ENCODE peak calls at places on chromosomes 16 and 17, in seven cellular contexts. One of them, this sample, is unnamed.

GRCh38 chr17:12229315-12229714 is 208.6 kb downstream of the MAP2K4 start:
- DNase-seq in HepG2: no peak
- DNase-seq in K562: no peak
- DNase-seq in HCT116: no peak
- DNase-seq in GM12878: no peak
- DNase-seq in HEK293T: no peak
- DNase-seq in H1: no peak
- DNase-seq in this sample: no peak

GRCh38 chr16:89117975-89118289 is 24.3 kb downstream of the ACSF3 start:
- DNase-seq in K562: no peak
- DNase-seq in GM12878: no peak
- DNase-seq in HCT116: no peak
- DNase-seq in H1: no peak
- DNase-seq in HEK293T: no peak
- DNase-seq in HepG2: no peak
- DNase-seq in this sample: peak; percentile 8

GRCh38 chr17:64115871-64116534 is 13.9 kb downstream of the ERN1 start:
- DNase-seq in HepG2: no peak
- DNase-seq in H1: no peak
- DNase-seq in GM12878: no peak
- DNase-seq in HCT116: no peak
- DNase-seq in HEK293T: no peak
- DNase-seq in K562: no peak
- DNase-seq in this sample: no peak

GRCh38 chr16:49636608-49637007 is 219.3 kb downstream of the ZNF423 start:
- DNase-seq in H1: no peak
- DNase-seq in K562: no peak
- DNase-seq in HEK293T: no peak
- DNase-seq in HepG2: no peak
- DNase-seq in HCT116: no peak
- DNase-seq in GM12878: no peak
- DNase-seq in this sample: no peak

GRCh38 chr16:88962478-88963152 is 14.4 kb downstream of the CBFA2T3 start:
- DNase-seq in HEK293T: no peak
- DNase-seq in K562: no peak
- DNase-seq in H1: no peak
- DNase-seq in HepG2: no peak
- DNase-seq in GM12878: no peak
- DNase-seq in HCT116: no peak
- DNase-seq in this sample: no peak

GRCh38 chr17:1379930-1380313 is 20.1 kb downstream of the YWHAE start:
- DNase-seq in HepG2: no peak
- DNase-seq in H1: no peak
- DNase-seq in GM12878: peak; percentile 74
- DNase-seq in HCT116: no peak
- DNase-seq in HEK293T: no peak
- DNase-seq in K562: no peak
- DNase-seq in this sample: no peak

GRCh38 chr16:86019446-86020047 is 120.6 kb downstream of the IRF8 start:
- DNase-seq in GM12878: no peak
- DNase-seq in HCT116: no peak
- DNase-seq in HEK293T: peak; percentile 33
- DNase-seq in K562: peak; percentile 33
- DNase-seq in H1: peak; percentile 88
- DNase-seq in HepG2: no peak
- DNase-seq in this sample: peak; percentile 71

GRCh38 chr16:50972899-50973298 is 178.2 kb downstream of the SALL1 start:
- DNase-seq in HEK293T: no peak
- DNase-seq in GM12878: no peak
- DNase-seq in HepG2: no peak
- DNase-seq in HCT116: no peak
- DNase-seq in H1: no peak
- DNase-seq in K562: no peak
- DNase-seq in this sample: no peak

GRCh38 chr17:9054611-9055010 is 33.3 kb downstream of the NTN1 start:
- DNase-seq in HepG2: no peak
- DNase-seq in K562: no peak
- DNase-seq in H1: peak; percentile 74
- DNase-seq in HCT116: no peak
- DNase-seq in GM12878: no peak
- DNase-seq in HEK293T: no peak
- DNase-seq in this sample: peak; percentile 83

GRCh38 chr17:33602981-33603380 is 309.9 kb upstream of the ASIC2 start:
- DNase-seq in HepG2: no peak
- DNase-seq in GM12878: no peak
- DNase-seq in HCT116: no peak
- DNase-seq in HEK293T: no peak
- DNase-seq in H1: peak; percentile 46
- DNase-seq in K562: no peak
- DNase-seq in this sample: peak; percentile 34

GRCh38 chr17:69552986-69553667 is 138.6 kb downstream of the MAP2K6 start:
- DNase-seq in HEK293T: no peak
- DNase-seq in K562: no peak
- DNase-seq in H1: no peak
- DNase-seq in GM12878: no peak
- DNase-seq in HCT116: no peak
- DNase-seq in HepG2: no peak
- DNase-seq in this sample: no peak

GRCh38 chr17:72119963-72120877 is 600 bp upstream of the SOX9 start:
- DNase-seq in K562: no peak
- DNase-seq in HepG2: peak; percentile 79
- DNase-seq in GM12878: no peak
- DNase-seq in HEK293T: peak; percentile 66
- DNase-seq in HCT116: peak; percentile 64
- DNase-seq in H1: peak; percentile 72
- DNase-seq in this sample: peak; percentile 46

GRCh38 chr16:50252082-50252611 is 14.2 kb upstream of the ADCY7 start:
- DNase-seq in K562: no peak
- DNase-seq in HepG2: no peak
- DNase-seq in HEK293T: no peak
- DNase-seq in H1: no peak
- DNase-seq in HCT116: no peak
- DNase-seq in GM12878: no peak
- DNase-seq in this sample: no peak

GRCh38 chr16:51062039-51062438 is 89.0 kb downstream of the SALL1 start:
- DNase-seq in K562: no peak
- DNase-seq in H1: no peak
- DNase-seq in GM12878: no peak
- DNase-seq in HCT116: no peak
- DNase-seq in HepG2: peak; percentile 26
- DNase-seq in HEK293T: no peak
- DNase-seq in this sample: no peak

GRCh38 chr16:55294129-55294528 is 29.9 kb upstream of the IRX6 start:
- DNase-seq in K562: peak; percentile 12
- DNase-seq in HCT116: no peak
- DNase-seq in HEK293T: peak; percentile 11
- DNase-seq in H1: no peak
- DNase-seq in GM12878: no peak
- DNase-seq in HepG2: no peak
- DNase-seq in this sample: no peak

GRCh38 chr16:19186403-19186802 is 18.4 kb downstream of the SYT17 start:
- DNase-seq in K562: no peak
- DNase-seq in HepG2: no peak
- DNase-seq in HEK293T: no peak
- DNase-seq in HCT116: no peak
- DNase-seq in GM12878: no peak
- DNase-seq in H1: no peak
- DNase-seq in this sample: no peak
- TF ChIP-seq SP1 in K562: no peak
- TF ChIP-seq SP1 in HepG2: no peak
- TF ChIP-seq SP1 in HEK293T: no peak
- TF ChIP-seq SP1 in HCT116: no peak
- TF ChIP-seq SP1 in GM12878: no peak
- TF ChIP-seq SP1 in H1: no peak
- TF ChIP-seq SP1 in this sample: no peak

GRCh38 chr17:28347261-28347891 is 10.0 kb downstream of the POLDIP2 start:
- DNase-seq in HepG2: no peak
- DNase-seq in HEK293T: no peak
- DNase-seq in HCT116: no peak
- DNase-seq in H1: no peak
- DNase-seq in GM12878: no peak
- DNase-seq in K562: no peak
- DNase-seq in this sample: no peak
- TF ChIP-seq SP1 in HepG2: no peak
- TF ChIP-seq SP1 in HEK293T: no peak
- TF ChIP-seq SP1 in HCT116: no peak
- TF ChIP-seq SP1 in H1: no peak
- TF ChIP-seq SP1 in GM12878: no peak
- TF ChIP-seq SP1 in K562: no peak
- TF ChIP-seq SP1 in this sample: no peak

DNA sequence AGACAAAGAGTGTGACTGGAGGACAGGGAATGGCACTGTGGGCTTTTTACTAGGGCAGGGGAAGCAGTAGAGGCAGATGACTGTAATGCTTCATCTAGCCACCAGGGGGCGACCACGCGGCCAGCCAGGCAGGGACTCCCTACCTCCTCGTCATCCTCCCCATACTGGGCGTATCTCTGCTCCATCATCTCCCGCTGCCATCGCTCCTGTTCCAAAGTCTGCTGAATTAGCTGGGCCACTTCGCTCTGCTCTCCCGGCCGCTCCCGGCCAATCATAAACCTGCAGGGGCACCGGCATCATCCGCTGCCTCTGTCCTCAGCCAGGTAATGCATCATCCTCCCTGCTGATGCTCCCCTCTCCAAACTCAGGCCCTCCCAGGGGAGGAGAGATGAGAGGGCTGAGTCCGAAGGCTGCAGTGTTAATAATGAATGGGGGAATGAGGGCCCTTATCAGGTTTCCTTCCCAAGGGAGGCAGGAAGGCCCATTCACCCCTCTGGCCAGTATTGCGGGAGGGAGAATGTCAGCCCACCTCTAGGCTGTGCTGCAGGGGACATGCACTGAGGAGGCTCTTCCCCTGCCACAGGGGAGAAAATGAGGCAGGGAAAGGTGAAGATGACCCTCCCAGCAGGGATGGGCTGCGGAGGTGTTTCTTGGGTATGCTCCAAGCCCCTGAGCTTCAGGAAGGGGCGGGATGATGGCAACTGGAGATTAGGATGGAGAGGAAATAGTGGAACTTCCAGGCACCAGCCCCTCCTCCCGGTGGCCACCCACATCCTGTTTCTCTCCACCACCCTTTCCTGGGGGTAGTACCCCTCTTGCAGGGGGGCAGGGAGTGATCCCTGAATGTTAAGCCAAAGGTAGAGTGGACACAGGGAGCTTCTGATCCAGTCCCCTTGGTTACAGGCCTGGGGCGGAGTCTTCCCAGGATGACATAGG is 10.3 kb upstream of the SAMD14 start:
- DNase-seq in HepG2: peak; percentile 77
- DNase-seq in GM12878: no peak
- DNase-seq in HCT116: peak; percentile 63
- DNase-seq in K562: peak; percentile 92
- DNase-seq in H1: peak; percentile 96
- DNase-seq in HEK293T: peak; percentile 93
- DNase-seq in this sample: peak; percentile 90
- TF ChIP-seq SP1 in HepG2: peak; percentile 56
- TF ChIP-seq SP1 in GM12878: peak; percentile 34
- TF ChIP-seq SP1 in HCT116: no peak
- TF ChIP-seq SP1 in K562: peak; percentile 32
- TF ChIP-seq SP1 in H1: peak; percentile 45
- TF ChIP-seq SP1 in HEK293T: no peak
- TF ChIP-seq SP1 in this sample: no peak

DNA sequence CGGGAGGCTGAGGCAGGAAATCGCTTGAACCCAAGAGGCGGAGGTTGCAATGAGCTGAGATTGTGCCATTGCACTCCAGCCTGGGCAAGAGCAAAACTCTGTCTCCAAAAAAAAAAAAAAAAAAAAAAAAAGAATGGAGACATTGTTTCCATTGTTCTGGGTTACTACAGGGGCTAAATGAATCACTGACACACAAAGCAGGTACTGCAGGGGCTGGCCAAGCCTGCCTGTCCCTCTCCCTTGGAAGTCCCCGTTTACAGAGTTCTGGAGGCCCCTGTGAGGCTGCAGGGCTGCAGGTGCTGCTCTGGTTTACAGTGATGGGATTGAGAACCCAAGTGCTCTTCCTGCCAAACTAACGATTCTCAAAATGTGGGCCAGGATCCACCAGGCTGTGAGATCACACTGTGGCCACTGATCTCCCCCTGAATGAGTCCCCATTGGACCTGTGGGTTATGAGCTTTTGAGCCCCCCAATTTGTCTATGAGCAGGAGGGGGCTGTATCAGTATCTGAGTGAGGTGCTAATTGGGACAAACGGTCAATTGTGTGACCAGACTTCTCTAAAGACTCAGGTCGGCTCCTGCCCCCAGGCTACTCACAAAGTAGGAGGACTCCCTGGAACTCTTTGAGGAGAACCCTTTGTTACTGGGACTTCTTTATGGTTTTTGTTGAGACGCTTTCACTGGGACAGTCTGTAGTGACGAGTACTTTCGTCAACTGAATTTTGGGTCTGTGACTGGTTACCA is 39.0 kb downstream of the DNAH17 start:
- DNase-seq in HCT116: no peak
- DNase-seq in GM12878: no peak
- DNase-seq in K562: no peak
- DNase-seq in HEK293T: no peak
- DNase-seq in H1: no peak
- DNase-seq in HepG2: peak; percentile 82
- DNase-seq in this sample: no peak
- TF ChIP-seq SP1 in HCT116: no peak
- TF ChIP-seq SP1 in GM12878: no peak
- TF ChIP-seq SP1 in K562: no peak
- TF ChIP-seq SP1 in HEK293T: no peak
- TF ChIP-seq SP1 in H1: no peak
- TF ChIP-seq SP1 in HepG2: no peak
- TF ChIP-seq SP1 in this sample: no peak

GRCh38 chr17:83000738-83001137 is 78.7 kb upstream of the METRNL start:
- DNase-seq in HepG2: no peak
- DNase-seq in HEK293T: no peak
- DNase-seq in K562: no peak
- DNase-seq in H1: no peak
- DNase-seq in HCT116: no peak
- DNase-seq in GM12878: no peak
- DNase-seq in this sample: no peak
- TF ChIP-seq SP1 in HepG2: no peak
- TF ChIP-seq SP1 in HEK293T: no peak
- TF ChIP-seq SP1 in K562: no peak
- TF ChIP-seq SP1 in H1: no peak
- TF ChIP-seq SP1 in HCT116: no peak
- TF ChIP-seq SP1 in GM12878: no peak
- TF ChIP-seq SP1 in this sample: no peak

GRCh38 chr16:83011939-83012338 is 385.2 kb downstream of the CDH13 start:
- DNase-seq in H1: no peak
- DNase-seq in GM12878: no peak
- DNase-seq in HepG2: no peak
- DNase-seq in HCT116: no peak
- DNase-seq in HEK293T: no peak
- DNase-seq in K562: no peak
- DNase-seq in this sample: no peak

GRCh38 chr16:83011101-83011720 is 384.4 kb downstream of the CDH13 start:
- DNase-seq in GM12878: no peak
- DNase-seq in HepG2: no peak
- DNase-seq in H1: no peak
- DNase-seq in HCT116: no peak
- DNase-seq in K562: no peak
- DNase-seq in HEK293T: no peak
- DNase-seq in this sample: no peak

GRCh38 chr16:83015871-83016270 is 389.1 kb downstream of the CDH13 start:
- DNase-seq in HCT116: no peak
- DNase-seq in K562: no peak
- DNase-seq in GM12878: no peak
- DNase-seq in H1: no peak
- DNase-seq in HEK293T: no peak
- DNase-seq in HepG2: no peak
- DNase-seq in this sample: no peak

GRCh38 chr16:83013071-83013470 is 386.3 kb downstream of the CDH13 start:
- DNase-seq in HEK293T: no peak
- DNase-seq in HCT116: no peak
- DNase-seq in K562: no peak
- DNase-seq in HepG2: no peak
- DNase-seq in H1: no peak
- DNase-seq in GM12878: no peak
- DNase-seq in this sample: no peak
- TF ChIP-seq SP1 in HEK293T: no peak
- TF ChIP-seq SP1 in HCT116: no peak
- TF ChIP-seq SP1 in K562: no peak
- TF ChIP-seq SP1 in HepG2: no peak
- TF ChIP-seq SP1 in H1: no peak
- TF ChIP-seq SP1 in GM12878: no peak
- TF ChIP-seq SP1 in this sample: no peak

This sample was measured in WTC11.